ENCODE peak calls at places on chromosomes 13 and 19, in seven cellular contexts. F is upper lobe of right lung; Y is psoas muscle; R is tibial nerve; U is endodermal cell; G is HL-60; T is effector memory CD4-positive, alpha-beta T cell. Z is an unnamed sample.

GRCh38 chr13:20796791-20797513 is 23.2 kb upstream of the EEF1AKMT1 start:
- DNase-seq in R (no peak), U (no peak), T (no peak), F (no peak), Y (no peak), G (no peak), Z (no peak)

GRCh38 chr13:113062691-113063090 is 42.9 kb upstream of the F7 start:
- DNase-seq in G (no peak), R (no peak), F (peak; percentile 42), T (no peak), U (no peak), Y (peak; percentile 2), Z (peak; percentile 24)

GRCh38 chr19:6769006-6769637 is 1.9 kb upstream of the SH2D3A start:
- DNase-seq in Y (no peak), G (peak; percentile 18), U (peak; percentile 74), F (no peak), R (no peak), T (no peak), Z (no peak)

GRCh38 chr13:97288486-97288900 is 66.4 kb downstream of the MBNL2 start:
- DNase-seq in U (no peak), G (no peak), F (no peak), T (no peak), R (no peak), Y (no peak), Z (no peak)

GRCh38 chr13:45368571-45368970 is 27.6 kb upstream of the TPT1 start:
- DNase-seq in Y (no peak), R (no peak), F (no peak), T (no peak), G (no peak), U (no peak), Z (no peak)

GRCh38 chr13:98570929-98571372 is 6.0 kb downstream of the STK24 start:
- DNase-seq in U (no peak), F (no peak), R (no peak), T (no peak), G (no peak), Y (no peak), Z (no peak)

GRCh38 chr19:29858000-29858596 is 46.3 kb downstream of the CCNE1 start:
- DNase-seq in G (peak; percentile 26), U (peak; percentile 90), Y (peak; percentile 61), F (peak; percentile 71), R (no peak), T (no peak), Z (no peak)

GRCh38 chr19:36090930-36091695 is 19.8 kb upstream of the OVOL3 start:
- DNase-seq in T (no peak), R (no peak), F (no peak), U (no peak), Y (no peak), G (no peak), Z (no peak)

GRCh38 chr19:4506449-4507149 is 11.7 kb downstream of the PLIN4 start:
- DNase-seq in G (peak; percentile 36), T (no peak), Y (no peak), R (no peak), U (no peak), F (no peak), Z (no peak)

GRCh38 chr19:40549007-40549708 is 27.5 kb upstream of the SHKBP1 start:
- DNase-seq in T (peak; percentile 52), G (peak; percentile 50), R (peak; percentile 24), Y (peak; percentile 77), U (peak; percentile 98), F (peak; percentile 84), Z (peak; percentile 88)
- H3K4me3 ChIP-seq in T (no peak overlapping the region), G (no peak overlapping the region), R (no peak overlapping the region), Y (no peak overlapping the region), U (peak overlapping the region; percentile 47), F (no peak overlapping the region), Z (no peak overlapping the region)

GRCh38 chr19:13732337-13732736 is 32.0 kb upstream of the MRI1 start:
- DNase-seq in U (no peak), R (no peak), Y (no peak), G (no peak), T (no peak), F (no peak), Z (no peak)
- H3K4me3 ChIP-seq in U (peak overlapping the region; percentile 95), R (no peak overlapping the region), Y (peak overlapping the region; percentile 74), G (no peak overlapping the region), T (peak overlapping the region; percentile 44), F (peak overlapping the region; percentile 72), Z (no peak overlapping the region)

DNA sequence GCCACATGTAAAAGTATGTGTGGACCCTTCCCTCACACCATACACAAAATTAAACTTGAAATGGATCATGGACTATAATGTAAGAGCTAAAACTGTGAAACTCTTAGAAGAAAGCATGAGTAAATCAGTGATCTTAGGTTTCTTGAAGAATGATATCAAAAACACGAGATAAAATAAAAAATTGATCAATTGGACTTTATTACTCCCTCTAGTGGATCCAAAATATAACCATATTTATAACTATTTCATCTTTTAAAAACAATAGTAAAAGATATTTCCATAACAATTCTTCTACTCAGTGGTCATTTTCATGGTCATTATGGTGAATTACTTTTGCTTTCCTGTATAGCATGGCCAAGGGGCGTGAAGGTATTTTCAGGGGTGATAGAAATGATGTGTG is 174.6 kb upstream of the LSM14A start:
- DNase-seq in U (no peak), T (no peak), G (no peak), R (no peak), F (no peak), Y (no peak), Z (no peak)
- H3K4me3 ChIP-seq in U (no peak overlapping the region), T (no peak overlapping the region), G (no peak overlapping the region), R (no peak overlapping the region), F (no peak overlapping the region), Y (no peak overlapping the region), Z (no peak overlapping the region)

GRCh38 chr13:71578048-71578447 is 289.0 kb downstream of the DACH1 start:
- DNase-seq in R (no peak), G (no peak), Y (no peak), U (no peak), F (no peak), T (no peak), Z (no peak)

GRCh38 chr13:71577127-71577526 is 289.9 kb downstream of the DACH1 start:
- DNase-seq in G (no peak), T (no peak), U (no peak), R (no peak), Y (no peak), F (no peak), Z (no peak)

GRCh38 chr13:71580614-71581013 is 286.4 kb downstream of the DACH1 start:
- DNase-seq in Y (no peak), G (no peak), F (no peak), R (no peak), U (no peak), T (no peak), Z (no peak)
- H3K4me3 ChIP-seq in Y (no peak overlapping the region), G (no peak overlapping the region), F (no peak overlapping the region), R (no peak overlapping the region), U (no peak overlapping the region), T (no peak overlapping the region), Z (no peak overlapping the region)

GRCh38 chr13:76189882-76190519 is 553.9 kb downstream of the LMO7 start:
- DNase-seq in Y (peak; percentile 47), G (no peak), U (peak; percentile 65), F (no peak), R (no peak), T (no peak), Z (no peak)
- H3K4me3 ChIP-seq in Y (no peak overlapping the region), G (no peak overlapping the region), U (no peak overlapping the region), F (no peak overlapping the region), R (no peak overlapping the region), T (no peak overlapping the region), Z (no peak overlapping the region)

DNA sequence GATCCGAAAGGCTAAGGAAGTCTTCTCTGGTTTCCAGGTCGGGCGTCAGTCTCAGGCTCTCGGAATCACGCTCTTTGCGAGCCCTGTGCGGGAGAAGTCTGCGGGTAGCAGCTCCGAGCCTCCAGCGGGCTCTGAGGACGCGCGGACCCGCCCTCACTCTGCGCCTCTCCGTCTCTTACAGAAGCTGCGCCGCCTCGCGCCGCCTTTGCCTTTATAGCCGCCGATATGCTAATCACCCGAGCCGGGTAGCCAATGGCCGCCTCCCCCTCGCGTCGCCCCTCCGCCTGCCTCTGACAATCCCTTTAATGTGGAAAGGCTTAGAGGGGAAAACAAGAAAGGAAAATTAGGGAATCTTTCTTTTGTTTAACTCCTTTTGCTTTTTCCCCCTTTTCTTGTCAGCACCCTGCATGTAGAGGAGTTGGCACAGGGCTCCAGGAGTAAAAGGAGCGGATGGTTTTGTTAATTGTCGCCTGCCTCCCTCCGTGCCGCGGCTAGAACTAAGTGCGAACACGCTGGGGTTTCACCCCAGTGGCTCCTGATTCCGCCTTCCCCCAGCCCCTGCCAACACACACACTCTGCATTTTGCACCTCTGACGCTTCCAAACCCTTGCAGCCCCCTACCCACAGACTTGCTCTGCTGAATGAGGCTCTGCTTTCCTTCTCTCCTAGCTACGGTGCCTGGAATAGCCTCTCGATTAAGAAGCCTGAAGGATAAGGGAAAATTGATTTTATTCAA is at the start of gene PCDH8:
- DNase-seq in F (no peak), Y (no peak), R (peak; percentile 49), U (peak; percentile 97), T (no peak), G (no peak), Z (no peak)
- H3K4me3 ChIP-seq in F (no peak within 1 kb of the TSS), Y (peak within 1 kb of the TSS; percentile 46), R (peak within 1 kb of the TSS; percentile 41), U (peak within 1 kb of the TSS; percentile 77), T (no peak within 1 kb of the TSS), G (no peak within 1 kb of the TSS), Z (no peak within 1 kb of the TSS)